ENCODE peak calls at places on chromosome 5, in four cellular contexts. S is mammary epithelial cell, A is ovary, T is prostate gland. X is an unnamed sample.

GRCh38 chr5:43268188-43268820 is 44.9 kb downstream of the HMGCS1 start:
- DNase-seq in A (no peak), T (no peak), S (no peak), X (no peak)

GRCh38 chr5:7094626-7095025 is 301.3 kb upstream of the ADCY2 start:
- DNase-seq in T (no peak), A (no peak), S (no peak), X (no peak)

GRCh38 chr5:120446068-120446492 is 18.0 kb upstream of the PRR16 start:
- DNase-seq in S (peak; percentile 78), A (no peak), T (no peak), X (no peak)

GRCh38 chr5:176536132-176536901 is 885 bp downstream of the RNF44 start:
- DNase-seq in S (peak; percentile 69), A (peak; percentile 78), T (peak; percentile 61), X (peak; percentile 87)

GRCh38 chr5:132263548-132264261 is 6.2 kb downstream of the PDLIM4 start:
- DNase-seq in T (no peak), S (peak; percentile 68), A (peak; percentile 75), X (no peak)

GRCh38 chr5:113081881-113082546 is 105.4 kb downstream of the DCP2 start:
- DNase-seq in S (peak; percentile 84), A (no peak), T (no peak), X (no peak)

GRCh38 chr5:20536813-20537212 is 548.8 kb upstream of the CDH18 start:
- DNase-seq in T (no peak), A (no peak), S (no peak), X (no peak)

GRCh38 chr5:58502032-58502431 is 10.8 kb downstream of the GAPT start:
- DNase-seq in S (no peak), T (no peak), A (no peak), X (no peak)

GRCh38 chr5:122493091-122493775 is 181.2 kb downstream of the SNCAIP start:
- DNase-seq in A (no peak), T (peak; percentile 37), S (no peak), X (peak; percentile 83)

GRCh38 chr5:145847499-145848497 is 12.7 kb upstream of the PRELID2 start:
- DNase-seq in S (peak; percentile 83), T (no peak), A (no peak), X (no peak)

GRCh38 chr5:117041926-117042595 is 467.4 kb upstream of the SEMA6A start:
- DNase-seq in A (no peak), T (no peak), S (no peak), X (no peak)

GRCh38 chr5:149268928-149269557 is 2.6 kb upstream of the AFAP1L1 start:
- DNase-seq in S (peak; percentile 51), T (no peak), A (no peak), X (no peak)

GRCh38 chr5:1337490-1338195 is 7.3 kb downstream of the CLPTM1L start:
- DNase-seq in A (no peak), S (no peak), T (no peak), X (no peak)

DNA sequence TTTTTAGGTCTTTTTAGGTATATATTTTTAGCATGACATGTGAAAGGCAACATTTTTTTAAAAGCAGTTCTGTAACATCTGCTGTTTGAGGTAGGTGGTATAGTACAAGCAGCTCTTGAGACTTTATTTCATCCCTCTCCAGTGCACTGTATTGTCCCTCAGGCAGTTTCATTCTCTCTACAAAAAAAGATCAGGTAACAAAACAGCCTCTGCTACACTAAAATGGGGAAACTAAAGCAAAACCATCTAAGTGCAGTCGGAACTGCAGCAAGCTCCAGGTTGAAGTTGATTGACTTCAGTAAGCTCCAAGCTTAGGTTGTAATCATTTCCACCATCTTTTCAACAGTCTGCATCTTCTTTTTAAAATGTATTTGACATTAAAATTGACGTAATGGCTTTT is 195.6 kb downstream of the DEPDC1B start:
- DNase-seq in S (no peak), A (no peak), T (no peak), X (no peak)
- H3K4me1 ChIP-seq in S (no peaks in the 10 kb centered on the region), A (no peaks in the 10 kb centered on the region), T (no peaks in the 10 kb centered on the region), X (peaks cover 4% of the 10 kb centered on the region)

GRCh38 chr5:179244051-179244450 is 101.2 kb downstream of the ADAMTS2 start:
- DNase-seq in A (no peak), S (no peak), T (no peak), X (no peak)
- H3K27ac ChIP-seq in A (no peak overlapping the region), S (no peak overlapping the region), T (no peak overlapping the region), X (peak overlapping the region; percentile 19)

GRCh38 chr5:95938766-95939165 is 22.9 kb downstream of the ELL2 start:
- DNase-seq in T (no peak), S (no peak), A (no peak), X (no peak)

GRCh38 chr5:95937607-95938152 is 24.0 kb downstream of the ELL2 start:
- DNase-seq in T (no peak), S (no peak), A (no peak), X (no peak)

GRCh38 chr5:95939465-95939864 is 22.2 kb downstream of the ELL2 start:
- DNase-seq in S (no peak), T (no peak), A (no peak), X (no peak)

GRCh38 chr5:95936812-95937397 is 24.7 kb downstream of the ELL2 start:
- DNase-seq in S (no peak), T (no peak), A (no peak), X (no peak)

GRCh38 chr5:95938355-95938754 is 23.3 kb downstream of the ELL2 start:
- DNase-seq in A (no peak), T (no peak), S (no peak), X (no peak)
- H3K4me1 ChIP-seq in A (peaks cover 2% of the 10 kb centered on the region), T (no peaks in the 10 kb centered on the region), S (peaks cover 11% of the 10 kb centered on the region), X (peaks cover 37% of the 10 kb centered on the region)

GRCh38 chr5:13658761-13659160 is 285.7 kb downstream of the DNAH5 start:
- DNase-seq in A (no peak), T (no peak), S (peak; percentile 96), X (no peak)
- H3K27ac ChIP-seq in A (no peak overlapping the region), T (no peak overlapping the region), S (peak overlapping the region; percentile 64), X (no peak overlapping the region)

DNA sequence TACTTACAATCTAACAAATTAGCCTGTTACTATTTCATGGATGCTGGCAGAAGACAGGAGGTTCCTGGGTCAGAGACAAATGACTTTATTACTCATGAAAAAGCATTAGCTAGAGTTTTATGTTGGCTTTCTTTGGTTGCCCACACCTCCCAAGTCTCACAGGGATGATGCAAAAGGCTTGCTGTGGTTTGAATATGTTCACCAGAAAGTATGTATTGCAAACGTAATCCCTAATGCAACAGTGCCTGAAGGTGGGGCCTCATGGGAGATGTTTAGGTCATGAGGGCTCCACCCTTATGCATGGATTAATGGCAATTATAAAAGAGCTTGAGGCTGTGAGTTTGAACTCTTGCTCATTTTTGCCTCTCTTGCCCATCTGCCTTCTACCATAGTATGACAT is 28.5 kb downstream of the DPYSL3 start:
- DNase-seq in T (no peak), S (peak; percentile 44), A (no peak), X (no peak)
- H3K4me1 ChIP-seq in T (no peaks in the 10 kb centered on the region), S (no peaks in the 10 kb centered on the region), A (peaks cover 17% of the 10 kb centered on the region), X (peaks cover 15% of the 10 kb centered on the region)

DNA sequence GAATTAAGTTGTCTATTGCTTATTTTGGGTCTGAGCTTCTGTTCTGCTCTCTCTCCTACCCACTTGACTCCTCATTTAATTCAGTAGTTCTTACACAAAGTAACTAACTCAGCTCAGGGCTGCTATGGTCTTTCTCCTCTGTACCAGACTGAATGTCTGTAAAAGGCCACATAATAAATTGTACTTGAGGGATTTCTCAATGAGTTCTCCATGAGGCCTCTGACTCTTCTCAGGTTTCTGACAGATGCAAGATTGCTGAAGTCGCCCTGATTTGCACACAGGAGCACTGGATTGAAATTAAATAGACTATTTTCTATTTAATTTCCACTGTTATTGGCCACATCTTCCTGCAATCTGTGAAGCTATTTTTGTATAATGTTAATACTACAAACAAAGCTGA is 2.9 kb downstream of the IQGAP2 start:
- DNase-seq in S (no peak), A (no peak), T (no peak), X (no peak)
- H3K27ac ChIP-seq in S (no peak overlapping the region), A (no peak overlapping the region), T (no peak overlapping the region), X (no peak overlapping the region)